ENCODE peak calls at places on chromosomes 3 and 15, in four cellular contexts. L is adipocyte, C is upper lobe of right lung, U is hepatocyte. T is an unnamed sample. For H3K36me3, the result is how much of the 10 kb centered on the place peaks cover.

GRCh38 chr3:178856804-178857203 is 214.8 kb downstream of the ZMAT3 start:
- DNase-seq in U (peak), L (peak), C (no peak), T (no peak)

GRCh38 chr3:119781330-119782198 is at the start of gene NR1I2:
- DNase-seq in C (no peak), U (peak), L (no peak), T (no peak)

GRCh38 chr15:87362531-87362930 is 894.0 kb downstream of the NTRK3 start:
- DNase-seq in C (no peak), L (no peak), U (no peak), T (no peak)

GRCh38 chr15:42084465-42085235 is 9.7 kb downstream of the PLA2G4D start:
- DNase-seq in C (peak), U (peak), L (peak), T (peak)

GRCh38 chr3:196985954-196986885 is 17.6 kb upstream of the PIGZ start:
- DNase-seq in C (peak), L (peak), U (no peak), T (no peak)

GRCh38 chr3:10357592-10358308 is 36.8 kb upstream of the SEC13 start:
- DNase-seq in L (peak), U (peak), C (no peak), T (no peak)

GRCh38 chr15:47516576-47517371 is 200.5 kb upstream of the SEMA6D start:
- DNase-seq in U (no peak), L (no peak), C (no peak), T (no peak)

GRCh38 chr15:79434361-79434760 is 2.2 kb downstream of the MINAR1 start:
- DNase-seq in C (no peak), L (no peak), U (no peak), T (no peak)

GRCh38 chr15:94229591-94230365 is 1.6 kb upstream of the MCTP2 start:
- DNase-seq in L (no peak), U (no peak), C (no peak), T (no peak)

GRCh38 chr3:13617981-13618380 is 69.1 kb downstream of the FBLN2 start:
- DNase-seq in L (no peak), U (no peak), C (no peak), T (no peak)

GRCh38 chr15:29312387-29312786 is 42.8 kb upstream of the NSMCE3 start:
- DNase-seq in L (peak), C (no peak), U (no peak), T (no peak)

GRCh38 chr15:95559875-95560394 is 770.6 kb upstream of the NR2F2 start:
- DNase-seq in L (peak), C (no peak), U (peak), T (no peak)

GRCh38 chr3:148756306-148756705 is 58.6 kb downstream of the AGTR1 start:
- DNase-seq in C (no peak), U (no peak), L (no peak), T (no peak)

GRCh38 chr3:130834476-130834875 is 59.4 kb upstream of the ATP2C1 start:
- DNase-seq in C (no peak), U (peak), L (peak), T (no peak)

GRCh38 chr3:61894988-61895935 is 333.9 kb downstream of the PTPRG start:
- DNase-seq in U (peak), C (no peak), L (peak), T (no peak)

GRCh38 chr3:196632033-196632751 is 7.3 kb upstream of the NRROS start:
- DNase-seq in U (peak), L (peak), C (peak), T (peak)

GRCh38 chr3:149086232-149086988 is at the start of gene HLTF:
- DNase-seq in U (peak), C (peak), L (peak), T (peak)

GRCh38 chr3:100082108-100082642 is 32.1 kb downstream of the FILIP1L start:
- DNase-seq in C (no peak), L (no peak), U (no peak), T (no peak)

GRCh38 chr3:100086401-100086800 is 27.9 kb downstream of the FILIP1L start:
- DNase-seq in C (no peak), L (no peak), U (no peak), T (no peak)

GRCh38 chr3:100082724-100083123 is 31.6 kb downstream of the FILIP1L start:
- DNase-seq in C (no peak), L (peak), U (no peak), T (no peak)

GRCh38 chr3:100083209-100083608 is 31.1 kb downstream of the FILIP1L start:
- DNase-seq in U (no peak), L (no peak), C (no peak), T (no peak)

GRCh38 chr3:100084100-100084806 is 30.0 kb downstream of the FILIP1L start:
- DNase-seq in C (no peak), U (no peak), L (no peak), T (no peak)
- H3K4me3 ChIP-seq in C (no peak), U (no peak), L (no peak), T (no peak)

GRCh38 chr15:74595271-74595670 is 20.4 kb upstream of the CLK3 start:
- DNase-seq in U (no peak), L (no peak), C (no peak), T (peak)
- H3K36me3 ChIP-seq in U (under half), L (under half), C (under half), T (under half)

DNA sequence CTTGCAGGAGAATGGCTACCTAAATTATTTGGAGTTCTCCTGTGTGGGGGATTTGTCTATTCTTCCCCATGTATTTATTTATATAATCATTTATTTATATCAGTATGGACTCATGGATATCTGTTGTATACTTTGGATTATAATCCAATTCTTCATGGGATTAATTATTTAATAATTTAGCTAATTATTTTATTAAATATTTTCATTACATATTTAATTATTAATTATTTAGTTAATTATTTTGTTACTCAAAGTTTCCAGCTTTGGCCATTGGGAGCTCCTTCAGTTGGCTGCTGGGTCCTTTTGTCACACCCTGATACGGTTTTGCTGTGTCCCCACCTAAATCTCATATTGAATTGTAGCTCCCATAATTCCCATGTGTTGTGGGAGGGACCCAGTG is 3.3 kb upstream of the PRR20G start:
- DNase-seq in L (no peak), C (no peak), U (no peak), T (no peak)
- H3K4me3 ChIP-seq in L (no peak), C (no peak), U (no peak), T (no peak)

DNA sequence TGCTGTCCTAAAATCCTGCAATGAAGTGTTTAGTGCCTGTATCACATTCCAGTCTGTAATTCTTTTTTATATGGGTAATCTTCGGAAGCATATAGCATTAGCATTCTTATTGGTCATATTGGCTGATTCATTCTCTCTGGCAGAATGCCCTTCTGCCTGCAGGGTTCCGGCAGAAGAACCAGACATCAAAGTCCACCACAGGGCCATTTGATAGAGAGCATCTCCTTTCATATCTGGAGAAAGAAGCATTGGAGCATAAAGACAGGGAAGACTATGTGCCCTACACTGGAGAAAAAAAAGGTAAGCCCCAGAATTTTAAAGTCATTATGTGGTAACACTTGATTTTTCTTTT is 39.6 kb downstream of the TMOD3 start:
- DNase-seq in U (no peak), C (no peak), L (peak), T (no peak)
- H3K36me3 ChIP-seq in U (under half), C (half or more), L (under half), T (under half)

DNA sequence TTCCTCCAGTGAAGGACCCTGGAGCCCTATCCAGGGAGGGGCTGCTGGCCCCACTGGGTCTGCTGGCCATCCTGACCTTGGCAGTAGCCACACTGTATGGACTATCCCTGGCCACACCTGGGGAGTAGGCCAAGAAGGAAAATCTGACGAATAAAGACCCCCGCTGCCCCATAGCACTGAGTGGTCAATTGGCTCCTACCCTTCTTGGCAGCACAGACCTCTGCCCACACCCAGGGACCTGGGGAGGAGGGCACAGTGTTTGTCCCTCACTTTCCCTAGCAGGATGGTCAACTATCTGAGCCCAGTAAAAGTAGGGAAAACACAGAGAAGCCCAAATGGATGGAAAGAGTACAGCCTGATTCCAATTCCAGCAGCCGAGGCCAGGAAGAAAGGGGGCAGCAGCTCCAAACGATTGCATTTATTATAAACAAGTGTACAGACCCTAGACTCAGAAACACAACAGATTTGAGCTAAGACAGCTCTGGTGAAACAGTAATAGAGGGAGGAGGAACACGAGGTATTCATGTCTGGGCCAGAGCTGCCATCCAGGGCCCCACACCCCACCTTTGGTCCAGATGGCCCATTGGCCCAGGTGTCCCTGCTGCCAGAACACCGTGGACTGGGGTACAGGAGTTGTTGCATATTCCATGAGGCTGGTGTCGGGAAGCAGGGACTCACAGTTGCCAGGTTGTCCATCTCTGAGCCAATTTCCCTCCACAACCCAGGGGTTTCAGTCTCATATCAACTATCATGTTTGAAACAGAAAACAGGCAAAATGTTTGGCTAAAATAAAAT is 21.1 kb downstream of the ATRIP start:
- DNase-seq in L (no peak), U (no peak), C (no peak), T (no peak)
- H3K4me3 ChIP-seq in L (peak), U (no peak), C (peak), T (no peak)

DNA sequence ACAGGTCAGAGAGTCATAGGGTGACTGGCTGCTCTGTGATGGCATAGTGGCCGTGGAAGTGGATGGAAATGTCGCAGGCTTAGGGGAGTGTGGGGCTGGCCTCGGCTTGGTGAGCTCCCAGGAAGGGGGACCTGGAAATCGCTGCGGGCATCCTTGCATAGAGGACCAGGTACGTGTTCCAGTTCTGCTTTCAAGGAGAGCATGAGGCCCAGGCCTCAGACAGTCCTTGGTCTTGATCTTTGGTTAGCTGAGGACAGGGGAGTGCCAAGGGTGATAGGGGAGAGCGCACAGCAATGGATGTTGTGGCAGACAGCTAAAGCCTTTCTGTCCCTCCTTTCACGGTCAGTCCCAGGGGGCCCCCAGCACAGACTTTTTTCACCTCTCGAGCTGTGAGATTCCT is 110.5 kb downstream of the SNRPN start:
- DNase-seq in U (no peak), L (no peak), C (no peak), T (no peak)
- H3K36me3 ChIP-seq in U (under half), L (half or more), C (under half), T (half or more)

GRCh38 chr15:66564136-66565041 is 1.4 kb downstream of the LCTL start:
- DNase-seq in L (no peak), U (no peak), C (peak), T (peak)

GRCh38 chr15:66565141-66565595 is 630 bp downstream of the LCTL start:
- DNase-seq in U (no peak), L (no peak), C (peak), T (no peak)

GRCh38 chr15:66563566-66564110 is 2.2 kb downstream of the LCTL start:
- DNase-seq in L (no peak), C (no peak), U (no peak), T (no peak)

GRCh38 chr15:66566963-66567531 is 1.2 kb upstream of the LCTL start:
- DNase-seq in C (peak), U (peak), L (peak), T (peak)

DNA sequence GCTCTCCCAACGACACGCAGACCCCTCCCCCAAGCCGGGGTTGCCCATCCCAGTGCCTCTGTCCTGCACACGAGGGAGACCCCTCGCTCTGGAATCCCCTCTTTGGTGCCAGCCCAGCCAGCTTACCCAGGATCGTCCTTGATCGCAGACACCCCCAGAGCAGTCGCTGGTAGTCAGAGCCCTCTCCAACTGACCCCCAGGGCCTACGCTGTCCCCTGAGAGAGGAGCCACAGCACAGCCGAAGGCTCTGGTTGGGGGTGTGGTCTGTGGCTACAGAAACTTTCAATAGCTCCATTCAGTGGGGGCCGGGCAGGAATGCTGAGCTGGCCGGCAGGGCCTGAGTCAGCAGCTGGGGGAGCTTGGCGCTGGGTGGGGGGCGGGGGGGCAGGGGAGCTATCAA is at the start of gene LCTL:
- DNase-seq in U (no peak), C (peak), L (peak), T (peak)
- H3K4me3 ChIP-seq in U (no peak), C (no peak), L (no peak), T (no peak)

DNA sequence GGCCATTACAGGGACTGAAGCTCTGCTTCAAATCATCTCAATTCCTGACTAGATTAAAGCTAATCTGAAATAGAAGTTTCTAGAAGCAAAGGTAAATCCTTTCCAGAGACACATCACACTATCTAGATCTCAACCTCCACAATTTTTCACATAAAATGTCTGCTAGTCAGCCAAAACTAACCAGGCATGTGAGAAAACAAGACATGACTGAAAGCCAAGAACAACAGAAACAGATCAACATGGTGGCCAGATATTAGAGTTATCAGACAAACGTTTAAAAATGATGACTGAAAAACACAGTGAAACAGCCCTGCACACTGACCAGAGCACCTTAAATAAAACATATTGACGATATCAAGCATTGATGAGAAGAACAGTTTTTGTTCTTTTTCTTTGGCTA is 59.1 kb downstream of the SUMF1 start:
- DNase-seq in U (no peak), C (no peak), L (no peak), T (no peak)
- H3K36me3 ChIP-seq in U (under half), C (under half), L (under half), T (under half)

GRCh38 chr3:38640661-38641441 is 8.6 kb downstream of the SCN5A start:
- DNase-seq in U (no peak), L (no peak), C (peak), T (peak)

GRCh38 chr3:38643090-38643489 is 6.4 kb downstream of the SCN5A start:
- DNase-seq in L (no peak), U (no peak), C (no peak), T (peak)

GRCh38 chr3:38643592-38643991 is 5.9 kb downstream of the SCN5A start:
- DNase-seq in U (no peak), C (no peak), L (no peak), T (peak)

GRCh38 chr3:38644016-38644661 is 5.3 kb downstream of the SCN5A start:
- DNase-seq in C (no peak), L (no peak), U (no peak), T (peak)

GRCh38 chr3:38641461-38642110 is 7.9 kb downstream of the SCN5A start:
- DNase-seq in C (peak), L (no peak), U (no peak), T (no peak)
- H3K4me3 ChIP-seq in C (no peak), L (no peak), U (no peak), T (no peak)

DNA sequence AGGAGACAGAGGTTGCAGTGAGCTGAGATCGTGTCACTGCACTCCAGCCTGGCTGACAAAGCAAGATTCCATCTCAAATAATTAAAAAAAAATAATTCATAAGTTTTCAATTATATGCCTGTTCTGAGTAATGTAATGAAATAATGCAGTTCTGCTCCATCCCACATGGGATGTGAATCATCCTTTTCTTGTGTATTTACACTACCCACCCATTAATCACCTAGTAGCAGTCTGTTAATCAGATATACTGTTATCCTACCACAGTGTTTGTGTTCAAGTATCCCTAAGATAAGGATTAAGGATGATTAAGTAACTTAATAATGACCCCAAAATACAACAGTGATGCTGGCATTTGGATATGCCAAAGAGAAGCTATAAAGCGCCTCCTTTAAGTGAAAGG is 38.8 kb downstream of the PIGB start:
- DNase-seq in L (peak), C (no peak), U (no peak), T (no peak)
- H3K36me3 ChIP-seq in L (half or more), C (under half), U (under half), T (under half)